ENCODE peak calls at places on chromosomes 5 and 9, in seven cellular contexts. One of them, this sample, is unnamed.
A peak's percentile ranks its signal among the peaks of the same experiment; 100 is the strongest.

GRCh38 chr5:79237735-79238560 is 2.0 kb downstream of the JMY start:
- DNase-seq in stomach: no peak
- DNase-seq in colonic mucosa: no peak
- DNase-seq in psoas muscle: no peak
- DNase-seq in brain microvascular endothelial cell: no peak
- DNase-seq in neural progenitor cell: no peak
- DNase-seq in A549: no peak
- DNase-seq in this sample: no peak

GRCh38 chr5:173319610-173320100 is 8.6 kb downstream of the STC2 start:
- DNase-seq in brain microvascular endothelial cell: no peak
- DNase-seq in neural progenitor cell: no peak
- DNase-seq in psoas muscle: no peak
- DNase-seq in stomach: no peak
- DNase-seq in colonic mucosa: no peak
- DNase-seq in A549: no peak
- DNase-seq in this sample: no peak

GRCh38 chr9:130555968-130556367 is 23.4 kb upstream of the FUBP3 start:
- DNase-seq in neural progenitor cell: no peak
- DNase-seq in stomach: no peak
- DNase-seq in brain microvascular endothelial cell: no peak
- DNase-seq in A549: no peak
- DNase-seq in colonic mucosa: no peak
- DNase-seq in psoas muscle: no peak
- DNase-seq in this sample: no peak

GRCh38 chr5:9148242-9148641 is 397.6 kb downstream of the SEMA5A start:
- DNase-seq in A549: no peak
- DNase-seq in colonic mucosa: no peak
- DNase-seq in neural progenitor cell: no peak
- DNase-seq in psoas muscle: no peak
- DNase-seq in stomach: no peak
- DNase-seq in brain microvascular endothelial cell: peak; percentile 28
- DNase-seq in this sample: no peak

GRCh38 chr5:67160985-67161384 is 35.6 kb downstream of the CD180 start:
- DNase-seq in psoas muscle: no peak
- DNase-seq in A549: peak; percentile 62
- DNase-seq in stomach: no peak
- DNase-seq in colonic mucosa: no peak
- DNase-seq in brain microvascular endothelial cell: peak; percentile 27
- DNase-seq in neural progenitor cell: no peak
- DNase-seq in this sample: no peak

GRCh38 chr5:130479045-130479804 is 575.0 kb downstream of the CHSY3 start:
- DNase-seq in colonic mucosa: no peak
- DNase-seq in A549: no peak
- DNase-seq in brain microvascular endothelial cell: no peak
- DNase-seq in psoas muscle: no peak
- DNase-seq in stomach: no peak
- DNase-seq in neural progenitor cell: no peak
- DNase-seq in this sample: no peak

GRCh38 chr5:94499806-94500205 is 118.6 kb downstream of the KIAA0825 start:
- DNase-seq in stomach: no peak
- DNase-seq in psoas muscle: no peak
- DNase-seq in brain microvascular endothelial cell: no peak
- DNase-seq in A549: no peak
- DNase-seq in colonic mucosa: no peak
- DNase-seq in neural progenitor cell: no peak
- DNase-seq in this sample: no peak

GRCh38 chr5:30749971-30750370 is 443.5 kb upstream of the CDH6 start:
- DNase-seq in brain microvascular endothelial cell: peak; percentile 48
- DNase-seq in A549: no peak
- DNase-seq in neural progenitor cell: no peak
- DNase-seq in psoas muscle: no peak
- DNase-seq in colonic mucosa: no peak
- DNase-seq in stomach: no peak
- DNase-seq in this sample: no peak

GRCh38 chr5:140833993-140834392 is at the start of gene PCDHA7:
- DNase-seq in brain microvascular endothelial cell: no peak
- DNase-seq in colonic mucosa: no peak
- DNase-seq in stomach: no peak
- DNase-seq in A549: no peak
- DNase-seq in psoas muscle: no peak
- DNase-seq in neural progenitor cell: no peak
- DNase-seq in this sample: no peak

GRCh38 chr5:111746791-111747190 is 10.2 kb downstream of the NREP start:
- DNase-seq in brain microvascular endothelial cell: no peak
- DNase-seq in psoas muscle: no peak
- DNase-seq in A549: no peak
- DNase-seq in stomach: no peak
- DNase-seq in neural progenitor cell: no peak
- DNase-seq in colonic mucosa: no peak
- DNase-seq in this sample: no peak

GRCh38 chr5:111745075-111745474 is 11.9 kb downstream of the NREP start:
- DNase-seq in colonic mucosa: no peak
- DNase-seq in neural progenitor cell: no peak
- DNase-seq in A549: no peak
- DNase-seq in brain microvascular endothelial cell: no peak
- DNase-seq in stomach: no peak
- DNase-seq in psoas muscle: no peak
- DNase-seq in this sample: no peak

GRCh38 chr5:111747336-111747735 is 9.7 kb downstream of the NREP start:
- DNase-seq in psoas muscle: no peak
- DNase-seq in A549: no peak
- DNase-seq in brain microvascular endothelial cell: no peak
- DNase-seq in stomach: no peak
- DNase-seq in neural progenitor cell: no peak
- DNase-seq in colonic mucosa: no peak
- DNase-seq in this sample: no peak

GRCh38 chr5:111749303-111750026 is 7.5 kb downstream of the NREP start:
- DNase-seq in stomach: no peak
- DNase-seq in brain microvascular endothelial cell: no peak
- DNase-seq in psoas muscle: no peak
- DNase-seq in colonic mucosa: no peak
- DNase-seq in neural progenitor cell: no peak
- DNase-seq in A549: no peak
- DNase-seq in this sample: no peak

DNA sequence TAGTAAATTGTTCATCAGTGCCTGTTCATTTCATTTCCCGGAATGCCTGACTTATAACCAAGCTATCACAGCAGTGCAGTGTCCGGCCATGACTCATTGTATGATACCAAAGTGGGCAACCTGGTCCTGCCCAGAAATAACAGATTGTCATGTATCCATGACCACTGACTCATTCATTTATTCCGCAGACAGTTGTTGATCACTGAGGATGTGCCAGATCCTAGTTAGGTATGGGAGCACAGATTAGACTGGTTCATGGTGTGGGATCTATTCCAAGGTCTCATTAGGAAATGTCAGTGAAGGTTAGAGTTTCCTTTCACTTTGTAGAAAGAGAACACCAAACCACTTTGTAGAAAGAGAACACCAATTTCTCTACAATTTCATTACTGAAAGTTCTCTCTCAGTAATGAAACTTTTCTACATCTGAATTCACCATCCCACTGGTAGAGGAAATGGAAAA is 8.7 kb downstream of the NREP start:
- DNase-seq in stomach: no peak
- DNase-seq in brain microvascular endothelial cell: peak; percentile 94
- DNase-seq in psoas muscle: no peak
- DNase-seq in neural progenitor cell: no peak
- DNase-seq in A549: no peak
- DNase-seq in colonic mucosa: no peak
- DNase-seq in this sample: no peak
- H3K27ac ChIP-seq in stomach: peak overlapping the region; percentile 28
- H3K27ac ChIP-seq in brain microvascular endothelial cell: peak overlapping the region; percentile 78
- H3K27ac ChIP-seq in psoas muscle: peak overlapping the region; percentile 70
- H3K27ac ChIP-seq in neural progenitor cell: no peak overlapping the region
- H3K27ac ChIP-seq in A549: no peak overlapping the region
- H3K27ac ChIP-seq in colonic mucosa: no peak overlapping the region
- H3K27ac ChIP-seq in this sample: no peak overlapping the region

GRCh38 chr9:127896395-127897193 is 2.8 kb downstream of the ST6GALNAC6 start:
- DNase-seq in A549: no peak
- DNase-seq in stomach: no peak
- DNase-seq in colonic mucosa: peak; percentile 15
- DNase-seq in psoas muscle: no peak
- DNase-seq in neural progenitor cell: no peak
- DNase-seq in brain microvascular endothelial cell: no peak
- DNase-seq in this sample: no peak
- H3K4me3 ChIP-seq in A549: no peak overlapping the region
- H3K4me3 ChIP-seq in stomach: peak overlapping the region; percentile 34
- H3K4me3 ChIP-seq in colonic mucosa: no peak overlapping the region
- H3K4me3 ChIP-seq in psoas muscle: peak overlapping the region; percentile 97
- H3K4me3 ChIP-seq in neural progenitor cell: peak overlapping the region; percentile 40
- H3K4me3 ChIP-seq in brain microvascular endothelial cell: peak overlapping the region; percentile 27
- H3K4me3 ChIP-seq in this sample: peak overlapping the region; percentile 99

DNA sequence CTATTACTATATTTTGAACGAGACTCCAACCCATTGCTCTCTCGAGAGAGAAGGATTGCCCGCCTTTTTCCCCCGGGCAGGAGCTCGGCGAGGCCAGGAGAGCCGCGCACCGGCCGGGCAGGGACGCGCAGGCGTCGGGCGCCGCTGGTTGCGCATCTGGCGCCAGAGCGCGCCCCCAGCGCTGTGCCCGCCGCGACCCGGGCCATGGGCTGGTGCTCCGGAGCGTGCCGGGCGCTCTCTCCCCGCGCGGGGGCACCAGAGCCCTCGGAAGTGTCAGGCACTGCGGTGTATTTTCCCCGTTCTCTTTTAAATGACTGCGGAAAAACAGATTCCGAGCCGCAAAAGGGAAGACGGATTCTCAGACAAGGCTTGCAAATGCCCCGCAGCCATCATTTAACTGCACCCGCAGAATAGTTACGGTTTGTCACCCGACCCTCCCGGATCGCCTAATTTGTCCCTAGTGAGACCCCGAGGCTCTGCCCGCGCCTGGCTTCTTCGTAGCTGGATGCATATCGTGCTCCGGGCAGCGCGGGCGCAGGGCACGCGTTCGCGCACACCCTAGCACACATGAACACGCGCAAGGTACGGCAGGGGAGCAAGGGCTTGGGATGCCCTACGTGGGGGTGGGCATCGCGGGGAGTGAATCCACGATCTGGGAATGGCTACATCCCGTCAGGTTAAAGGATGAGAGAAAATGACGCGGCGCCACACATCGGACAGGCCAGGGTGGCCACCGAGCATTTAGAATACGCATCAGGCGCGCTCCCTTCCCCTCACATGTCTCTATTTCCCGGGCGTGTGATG is 1.1 kb upstream of the NTRK2 start:
- DNase-seq in psoas muscle: peak; percentile 74
- DNase-seq in colonic mucosa: peak; percentile 66
- DNase-seq in brain microvascular endothelial cell: peak; percentile 29
- DNase-seq in stomach: no peak
- DNase-seq in neural progenitor cell: peak; percentile 95
- DNase-seq in A549: peak; percentile 67
- DNase-seq in this sample: peak; percentile 63
- TF ChIP-seq CTCF in psoas muscle: peak; percentile 51
- TF ChIP-seq CTCF in colonic mucosa: peak; percentile 38
- TF ChIP-seq CTCF in brain microvascular endothelial cell: peak; percentile 65
- TF ChIP-seq CTCF in stomach: no peak
- TF ChIP-seq CTCF in neural progenitor cell: peak; percentile 81
- TF ChIP-seq CTCF in A549: peak; percentile 65
- TF ChIP-seq CTCF in this sample: peak; percentile 69

GRCh38 chr5:133715622-133716021 is 103.3 kb upstream of the FSTL4 start:
- DNase-seq in colonic mucosa: no peak
- DNase-seq in psoas muscle: no peak
- DNase-seq in stomach: no peak
- DNase-seq in neural progenitor cell: no peak
- DNase-seq in A549: no peak
- DNase-seq in brain microvascular endothelial cell: no peak
- DNase-seq in this sample: peak; percentile 53

GRCh38 chr5:133713209-133713608 is 100.9 kb upstream of the FSTL4 start:
- DNase-seq in psoas muscle: no peak
- DNase-seq in neural progenitor cell: no peak
- DNase-seq in brain microvascular endothelial cell: no peak
- DNase-seq in colonic mucosa: no peak
- DNase-seq in A549: no peak
- DNase-seq in stomach: no peak
- DNase-seq in this sample: no peak

GRCh38 chr5:133714161-133714915 is 102.0 kb upstream of the FSTL4 start:
- DNase-seq in brain microvascular endothelial cell: no peak
- DNase-seq in psoas muscle: no peak
- DNase-seq in stomach: no peak
- DNase-seq in colonic mucosa: no peak
- DNase-seq in neural progenitor cell: no peak
- DNase-seq in A549: no peak
- DNase-seq in this sample: no peak

GRCh38 chr5:133713746-133714145 is 101.4 kb upstream of the FSTL4 start:
- DNase-seq in psoas muscle: no peak
- DNase-seq in colonic mucosa: no peak
- DNase-seq in neural progenitor cell: no peak
- DNase-seq in brain microvascular endothelial cell: no peak
- DNase-seq in stomach: no peak
- DNase-seq in A549: no peak
- DNase-seq in this sample: no peak

GRCh38 chr5:133712562-133712961 is 100.2 kb upstream of the FSTL4 start:
- DNase-seq in colonic mucosa: no peak
- DNase-seq in brain microvascular endothelial cell: no peak
- DNase-seq in A549: no peak
- DNase-seq in psoas muscle: no peak
- DNase-seq in neural progenitor cell: no peak
- DNase-seq in stomach: no peak
- DNase-seq in this sample: no peak
- H3K27ac ChIP-seq in colonic mucosa: no peak overlapping the region
- H3K27ac ChIP-seq in brain microvascular endothelial cell: no peak overlapping the region
- H3K27ac ChIP-seq in A549: no peak overlapping the region
- H3K27ac ChIP-seq in psoas muscle: no peak overlapping the region
- H3K27ac ChIP-seq in neural progenitor cell: no peak overlapping the region
- H3K27ac ChIP-seq in stomach: no peak overlapping the region
- H3K27ac ChIP-seq in this sample: no peak overlapping the region

DNA sequence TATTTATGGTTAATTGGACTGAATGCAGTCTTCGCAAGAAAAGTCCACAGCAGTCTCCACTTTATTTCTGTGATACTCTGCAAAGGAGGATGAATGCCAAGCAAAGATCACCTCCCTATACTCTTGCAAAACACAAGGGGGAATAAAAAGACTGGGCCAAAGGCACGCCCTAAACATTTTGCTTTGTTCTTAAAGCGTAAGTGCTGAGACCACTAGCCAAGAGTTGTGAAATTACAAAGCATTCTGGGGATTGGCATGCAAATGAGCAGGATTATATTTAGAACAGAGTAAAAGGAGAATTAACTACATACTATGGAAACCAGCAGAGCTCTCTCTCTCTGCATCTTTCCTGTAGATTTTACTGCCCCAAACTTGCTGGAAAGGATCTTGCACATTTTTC is 54.5 kb downstream of the DPYSL3 start:
- DNase-seq in colonic mucosa: no peak
- DNase-seq in psoas muscle: no peak
- DNase-seq in brain microvascular endothelial cell: no peak
- DNase-seq in stomach: no peak
- DNase-seq in neural progenitor cell: peak; percentile 61
- DNase-seq in A549: no peak
- DNase-seq in this sample: no peak
- H3K4me3 ChIP-seq in colonic mucosa: no peak overlapping the region
- H3K4me3 ChIP-seq in psoas muscle: peak overlapping the region; percentile 77
- H3K4me3 ChIP-seq in brain microvascular endothelial cell: no peak overlapping the region
- H3K4me3 ChIP-seq in stomach: peak overlapping the region; percentile 12
- H3K4me3 ChIP-seq in neural progenitor cell: peak overlapping the region; percentile 97
- H3K4me3 ChIP-seq in A549: no peak overlapping the region
- H3K4me3 ChIP-seq in this sample: peak overlapping the region; percentile 67

GRCh38 chr9:30293231-30293630 is 2091.2 kb upstream of the ACO1 start:
- DNase-seq in psoas muscle: no peak
- DNase-seq in colonic mucosa: no peak
- DNase-seq in A549: no peak
- DNase-seq in neural progenitor cell: no peak
- DNase-seq in brain microvascular endothelial cell: no peak
- DNase-seq in stomach: no peak
- DNase-seq in this sample: no peak

GRCh38 chr9:30289435-30289834 is 2095.0 kb upstream of the ACO1 start:
- DNase-seq in colonic mucosa: no peak
- DNase-seq in brain microvascular endothelial cell: no peak
- DNase-seq in neural progenitor cell: no peak
- DNase-seq in stomach: no peak
- DNase-seq in psoas muscle: no peak
- DNase-seq in A549: no peak
- DNase-seq in this sample: no peak
- TF ChIP-seq CTCF in colonic mucosa: no peak
- TF ChIP-seq CTCF in brain microvascular endothelial cell: no peak
- TF ChIP-seq CTCF in neural progenitor cell: no peak
- TF ChIP-seq CTCF in stomach: no peak
- TF ChIP-seq CTCF in psoas muscle: no peak
- TF ChIP-seq CTCF in A549: no peak
- TF ChIP-seq CTCF in this sample: no peak

This sample was measured in lower lobe of right lung.